ENCODE peak calls at places on chromosomes 5 and 9, in six cellular contexts. A is HCT116, M is K562, J is HepG2, H is H1, O is GM12878. U is an unnamed sample.

GRCh38 chr5:179171251-179171815 is 111.2 kb downstream of the ZNF354C start:
- DNase-seq in A (no peak), M (no peak), J (no peak), H (no peak), O (no peak), U (no peak)

GRCh38 chr5:28779161-28779754 is 1740.9 kb upstream of the CDH9 start:
- DNase-seq in A (no peak), M (peak; percentile 2), J (no peak), H (no peak), O (no peak), U (no peak)

GRCh38 chr9:93523518-93524144 is 52.8 kb upstream of the PHF2 start:
- DNase-seq in A (no peak), M (no peak), J (no peak), H (no peak), O (no peak), U (no peak)

GRCh38 chr9:136095495-136096058 is 488 bp upstream of the NACC2 start:
- DNase-seq in A (no peak), M (peak; percentile 59), J (no peak), H (no peak), O (no peak), U (peak; percentile 81)

GRCh38 chr9:109579191-109579948 is 81.3 kb upstream of the PTPN3 start:
- DNase-seq in A (no peak), M (no peak), J (no peak), H (no peak), O (no peak), U (no peak)

GRCh38 chr9:81476808-81477207 is 212.5 kb downstream of the TLE1 start:
- DNase-seq in A (no peak), M (no peak), J (no peak), H (no peak), O (no peak), U (no peak)

GRCh38 chr9:116369706-116370105 is 216.1 kb downstream of the PAPPA start:
- DNase-seq in A (no peak), M (no peak), J (no peak), H (no peak), O (no peak), U (peak; percentile 22)

GRCh38 chr5:133445744-133446143 is 166.6 kb downstream of the FSTL4 start:
- DNase-seq in A (no peak), M (no peak), J (no peak), H (no peak), O (no peak), U (no peak)

GRCh38 chr5:36152324-36153298 is 700 bp downstream of the SKP2 start:
- DNase-seq in A (no peak), M (peak; percentile 30), J (no peak), H (no peak), O (no peak), U (peak; percentile 18)

GRCh38 chr9:132018957-132019405 is 60.7 kb downstream of the MED27 start:
- DNase-seq in A (no peak), M (no peak), J (no peak), H (no peak), O (no peak), U (no peak)

GRCh38 chr5:56470007-56470406 is 236.9 kb upstream of the ANKRD55 start:
- DNase-seq in A (no peak), M (no peak), J (no peak), H (no peak), O (no peak), U (no peak)

GRCh38 chr5:131810510-131811249 is 13.9 kb upstream of the FNIP1 start:
- DNase-seq in A (peak; percentile 29), M (peak; percentile 33), J (peak; percentile 16), H (no peak), O (no peak), U (peak; percentile 37)

GRCh38 chr5:179254638-179255271 is 90.5 kb downstream of the ADAMTS2 start:
- DNase-seq in A (no peak), M (no peak), J (no peak), H (no peak), O (no peak), U (no peak)

GRCh38 chr5:77230727-77231469 is 20.4 kb downstream of the PDE8B start:
- DNase-seq in A (no peak), M (peak; percentile 5), J (no peak), H (no peak), O (no peak), U (no peak)

GRCh38 chr5:35487255-35488035 is 130.2 kb upstream of the SPEF2 start:
- DNase-seq in A (no peak), M (no peak), J (no peak), H (no peak), O (no peak), U (no peak)

GRCh38 chr5:175745212-175745611 is 87.3 kb downstream of the HRH2 start:
- DNase-seq in A (no peak), M (no peak), J (peak; percentile 50), H (no peak), O (no peak), U (no peak)

GRCh38 chr5:98902733-98903132 is 26.1 kb downstream of the CHD1 start:
- DNase-seq in A (no peak), M (no peak), J (no peak), H (no peak), O (no peak), U (no peak)

GRCh38 chr5:2014058-2014610 is 131.4 kb upstream of the IRX4 start:
- DNase-seq in A (no peak), M (no peak), J (no peak), H (peak; percentile 17), O (no peak), U (no peak)

GRCh38 chr5:158175664-158176507 is 316.9 kb upstream of the CLINT1 start:
- DNase-seq in A (no peak), M (no peak), J (no peak), H (no peak), O (no peak), U (peak; percentile 49)
- TF ChIP-seq SIN3A in A (no peak), M (no peak), J (no peak), H (no peak), O (no peak), U (no peak)

DNA sequence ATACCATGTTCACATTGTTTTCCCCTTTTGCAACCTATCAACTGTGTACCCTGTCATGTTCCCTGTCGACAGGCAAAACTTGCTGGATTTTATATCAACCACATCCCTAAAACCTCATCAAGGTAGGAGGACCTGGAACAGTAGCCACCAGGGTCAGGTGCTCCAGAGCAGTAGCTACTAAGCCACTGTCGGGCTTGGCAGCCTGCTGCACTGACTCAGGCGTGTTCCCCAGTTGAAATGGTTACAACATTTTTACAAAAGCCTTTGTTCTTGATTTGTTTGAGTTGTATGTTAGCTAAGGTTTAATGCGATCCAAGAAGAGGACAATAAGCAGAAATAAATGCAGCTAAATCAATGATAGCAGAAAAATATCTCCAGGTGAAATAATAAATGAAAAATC is 407.4 kb upstream of the TLE4 start:
- DNase-seq in A (no peak), M (no peak), J (no peak), H (no peak), O (no peak), U (no peak)
- H2AFZ ChIP-seq in A (no peak overlapping the region), M (no peak overlapping the region), J (no peak overlapping the region), H (no peak overlapping the region), O (no peak overlapping the region), U (no peak overlapping the region)

DNA sequence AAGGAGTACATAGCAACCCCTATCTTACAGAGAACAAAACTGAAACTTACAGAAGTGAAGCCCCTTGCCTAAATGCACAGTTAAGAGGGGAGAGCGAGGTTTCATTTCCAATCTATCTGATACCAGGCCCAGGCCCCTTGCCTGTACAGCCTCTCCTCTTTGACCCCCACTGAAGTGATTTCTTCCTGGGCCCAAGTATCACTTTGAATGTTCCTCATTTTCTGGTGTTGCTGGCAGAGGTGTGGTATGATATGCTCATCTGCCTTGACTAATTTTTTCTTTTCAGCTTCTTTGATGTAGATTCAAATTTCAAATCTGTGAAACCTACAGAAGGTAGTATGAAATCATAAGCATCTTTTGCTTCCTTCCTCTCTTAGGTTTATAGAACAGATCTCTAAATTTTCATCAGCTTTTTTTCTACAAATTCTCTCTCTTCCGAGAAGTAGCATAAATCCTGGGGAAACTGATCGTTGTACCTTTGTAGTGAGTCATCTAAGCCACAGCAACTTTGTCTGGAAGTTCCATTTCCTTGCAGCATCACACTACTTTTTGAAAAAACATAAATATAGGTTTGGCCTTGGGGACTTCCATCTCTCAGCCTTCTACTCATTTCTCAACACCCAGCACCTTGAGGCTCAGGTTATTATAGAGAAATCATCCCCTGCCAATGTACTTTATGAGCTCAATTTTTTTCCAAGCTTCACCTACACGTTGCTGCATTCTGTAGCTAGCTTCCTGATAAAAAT is 402.4 kb upstream of the PTGER4 start:
- DNase-seq in A (no peak), M (no peak), J (no peak), H (no peak), O (peak; percentile 34), U (no peak)
- TF ChIP-seq SIN3A in A (no peak), M (no peak), J (no peak), H (no peak), O (no peak), U (no peak)

GRCh38 chr5:176888016-176888864 is 10.9 kb downstream of the HK3 start:
- DNase-seq in A (no peak), M (no peak), J (no peak), H (no peak), O (no peak), U (no peak)
- H2AFZ ChIP-seq in A (no peak overlapping the region), M (no peak overlapping the region), J (no peak overlapping the region), H (no peak overlapping the region), O (no peak overlapping the region), U (no peak overlapping the region)

DNA sequence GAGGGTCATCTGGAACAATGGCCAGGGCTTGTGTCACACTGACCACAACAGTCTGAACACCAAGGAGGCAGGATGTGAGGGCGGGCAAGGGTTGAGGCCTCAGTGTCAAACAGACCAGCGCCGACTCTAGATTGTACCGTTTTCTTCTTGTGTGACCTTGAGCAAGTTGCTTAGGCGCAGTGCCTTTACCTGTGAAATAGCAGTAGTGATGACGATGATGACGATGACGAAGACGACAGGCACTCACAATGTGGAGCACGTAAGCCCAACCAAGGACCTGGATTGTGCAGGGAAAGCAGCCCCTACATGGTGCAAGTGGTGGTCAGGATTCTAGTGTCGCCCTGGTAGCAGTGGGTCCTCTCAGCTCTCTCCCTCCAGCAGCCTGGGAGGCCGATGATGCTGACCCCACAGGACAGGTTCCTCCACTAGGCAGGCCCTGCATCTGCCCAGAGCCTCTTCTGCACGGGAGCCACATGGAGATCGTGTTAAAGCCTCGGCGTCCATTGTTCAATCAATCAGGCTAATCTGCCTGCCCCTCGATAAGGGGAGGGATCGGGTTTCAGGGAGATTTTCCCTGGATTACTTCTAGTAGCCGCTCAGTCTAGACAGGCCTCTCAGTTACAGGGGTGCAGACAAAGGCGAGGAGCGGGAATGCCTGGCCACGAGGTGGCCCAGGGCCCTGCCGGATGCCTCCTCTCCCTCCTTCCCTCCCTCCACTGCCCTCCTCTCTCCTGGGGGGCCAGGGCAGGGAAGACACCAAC is 91.7 kb downstream of the MACROH2A1 start:
- DNase-seq in A (no peak), M (no peak), J (no peak), H (no peak), O (no peak), U (no peak)
- TF ChIP-seq SIN3A in A (no peak), M (no peak), J (no peak), H (no peak), O (no peak), U (no peak)

DNA sequence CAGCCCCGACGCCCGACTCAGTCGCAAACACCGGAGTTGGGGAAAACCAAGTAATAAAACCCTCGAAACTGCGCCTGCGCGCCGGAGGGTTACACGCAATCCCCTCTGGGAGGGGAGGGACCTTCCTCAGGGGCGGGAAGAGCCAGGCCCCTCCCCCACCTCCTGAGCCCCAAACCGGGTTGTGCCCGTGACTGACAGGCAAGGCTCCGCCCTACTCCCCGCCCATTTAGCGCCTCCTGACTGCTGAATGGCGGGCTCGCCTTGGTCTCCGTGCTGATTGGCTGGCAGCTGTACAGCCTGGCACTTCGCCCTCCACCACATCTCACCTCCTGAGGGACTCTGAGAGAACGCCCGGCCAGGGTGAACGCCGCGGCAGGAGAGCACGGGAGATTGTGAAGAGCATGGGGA is at the start of gene PRDM9:
- DNase-seq in A (no peak), M (peak; percentile 19), J (peak; percentile 61), H (peak; percentile 55), O (no peak), U (peak; percentile 68)
- H2AFZ ChIP-seq in A (no peak within 1 kb of the TSS), M (no peak within 1 kb of the TSS), J (peak within 1 kb of the TSS; percentile 74), H (peak within 1 kb of the TSS; percentile 94), O (no peak within 1 kb of the TSS), U (peak within 1 kb of the TSS; percentile 95)

U was measured in SK-N-SH.